ENCODE peak calls at places on chromosome 16, in ten cellular contexts. One of them, this sample, is unnamed.

GRCh38 chr16:29804455-29805231 is 1.7 kb upstream of the MAZ start:
- DNase-seq in A549: no peak
- DNase-seq in K562: peak; percentile 47
- DNase-seq in tibial nerve: peak; percentile 30
- DNase-seq in suprapubic skin: no peak
- DNase-seq in upper lobe of left lung: peak; percentile 81
- DNase-seq in HepG2: no peak
- DNase-seq in H1: no peak
- DNase-seq in sigmoid colon: peak; percentile 87
- DNase-seq in GM12878: no peak
- DNase-seq in this sample: peak; percentile 64

GRCh38 chr16:30444231-30445148 is 1.2 kb downstream of the SEPHS2 start:
- DNase-seq in A549: no peak
- DNase-seq in tibial nerve: no peak
- DNase-seq in H1: no peak
- DNase-seq in suprapubic skin: no peak
- DNase-seq in upper lobe of left lung: no peak
- DNase-seq in K562: peak; percentile 30
- DNase-seq in HepG2: no peak
- DNase-seq in sigmoid colon: no peak
- DNase-seq in GM12878: no peak
- DNase-seq in this sample: no peak

GRCh38 chr16:88427376-88427775 is 25.7 kb upstream of the ZFPM1 start:
- DNase-seq in A549: no peak
- DNase-seq in H1: no peak
- DNase-seq in upper lobe of left lung: no peak
- DNase-seq in HepG2: no peak
- DNase-seq in tibial nerve: no peak
- DNase-seq in suprapubic skin: no peak
- DNase-seq in K562: no peak
- DNase-seq in sigmoid colon: no peak
- DNase-seq in GM12878: no peak
- DNase-seq in this sample: no peak

GRCh38 chr16:24991349-24991748 is 23.8 kb downstream of the ARHGAP17 start:
- DNase-seq in suprapubic skin: no peak
- DNase-seq in tibial nerve: no peak
- DNase-seq in upper lobe of left lung: no peak
- DNase-seq in H1: no peak
- DNase-seq in GM12878: no peak
- DNase-seq in HepG2: peak; percentile 60
- DNase-seq in A549: no peak
- DNase-seq in sigmoid colon: no peak
- DNase-seq in K562: no peak
- DNase-seq in this sample: no peak

GRCh38 chr16:80105160-80105559 is 435.6 kb upstream of the DYNLRB2 start:
- DNase-seq in suprapubic skin: no peak
- DNase-seq in tibial nerve: no peak
- DNase-seq in H1: no peak
- DNase-seq in GM12878: no peak
- DNase-seq in K562: no peak
- DNase-seq in sigmoid colon: no peak
- DNase-seq in A549: no peak
- DNase-seq in upper lobe of left lung: no peak
- DNase-seq in HepG2: no peak
- DNase-seq in this sample: no peak

GRCh38 chr16:62036807-62037135 is 533 bp upstream of the CDH8 start:
- DNase-seq in K562: no peak
- DNase-seq in sigmoid colon: no peak
- DNase-seq in GM12878: no peak
- DNase-seq in HepG2: no peak
- DNase-seq in A549: no peak
- DNase-seq in H1: no peak
- DNase-seq in upper lobe of left lung: no peak
- DNase-seq in suprapubic skin: no peak
- DNase-seq in tibial nerve: no peak
- DNase-seq in this sample: no peak

GRCh38 chr16:9092282-9092962 is 978 bp downstream of the HAPSTR1 start:
- DNase-seq in suprapubic skin: peak; percentile 83
- DNase-seq in GM12878: no peak
- DNase-seq in A549: peak; percentile 18
- DNase-seq in HepG2: peak; percentile 41
- DNase-seq in upper lobe of left lung: no peak
- DNase-seq in K562: peak; percentile 66
- DNase-seq in tibial nerve: peak; percentile 24
- DNase-seq in H1: no peak
- DNase-seq in sigmoid colon: peak; percentile 73
- DNase-seq in this sample: peak; percentile 49

GRCh38 chr16:31009120-31009519 is 1.3 kb downstream of the STX1B start:
- DNase-seq in H1: no peak
- DNase-seq in upper lobe of left lung: no peak
- DNase-seq in sigmoid colon: no peak
- DNase-seq in tibial nerve: no peak
- DNase-seq in A549: no peak
- DNase-seq in HepG2: no peak
- DNase-seq in suprapubic skin: no peak
- DNase-seq in GM12878: no peak
- DNase-seq in K562: no peak
- DNase-seq in this sample: no peak

GRCh38 chr16:80045944-80046660 is 445.6 kb upstream of the MAF start:
- DNase-seq in suprapubic skin: no peak
- DNase-seq in H1: no peak
- DNase-seq in GM12878: no peak
- DNase-seq in tibial nerve: no peak
- DNase-seq in K562: no peak
- DNase-seq in A549: no peak
- DNase-seq in sigmoid colon: no peak
- DNase-seq in upper lobe of left lung: no peak
- DNase-seq in HepG2: no peak
- DNase-seq in this sample: no peak

GRCh38 chr16:28321700-28322411 is 29.5 kb downstream of the SBK1 start:
- DNase-seq in tibial nerve: no peak
- DNase-seq in K562: peak; percentile 58
- DNase-seq in suprapubic skin: no peak
- DNase-seq in GM12878: no peak
- DNase-seq in HepG2: peak; percentile 32
- DNase-seq in A549: peak; percentile 38
- DNase-seq in H1: no peak
- DNase-seq in upper lobe of left lung: no peak
- DNase-seq in sigmoid colon: no peak
- DNase-seq in this sample: no peak

GRCh38 chr16:50683689-50684374 is 2.7 kb upstream of the SNX20 start:
- DNase-seq in sigmoid colon: no peak
- DNase-seq in K562: no peak
- DNase-seq in H1: no peak
- DNase-seq in suprapubic skin: no peak
- DNase-seq in A549: no peak
- DNase-seq in GM12878: peak; percentile 87
- DNase-seq in upper lobe of left lung: peak; percentile 68
- DNase-seq in HepG2: no peak
- DNase-seq in tibial nerve: no peak
- DNase-seq in this sample: no peak

GRCh38 chr16:74521691-74522090 is 85.2 kb downstream of the GLG1 start:
- DNase-seq in upper lobe of left lung: no peak
- DNase-seq in K562: no peak
- DNase-seq in suprapubic skin: no peak
- DNase-seq in H1: no peak
- DNase-seq in HepG2: no peak
- DNase-seq in A549: no peak
- DNase-seq in tibial nerve: no peak
- DNase-seq in GM12878: no peak
- DNase-seq in sigmoid colon: no peak
- DNase-seq in this sample: no peak

DNA sequence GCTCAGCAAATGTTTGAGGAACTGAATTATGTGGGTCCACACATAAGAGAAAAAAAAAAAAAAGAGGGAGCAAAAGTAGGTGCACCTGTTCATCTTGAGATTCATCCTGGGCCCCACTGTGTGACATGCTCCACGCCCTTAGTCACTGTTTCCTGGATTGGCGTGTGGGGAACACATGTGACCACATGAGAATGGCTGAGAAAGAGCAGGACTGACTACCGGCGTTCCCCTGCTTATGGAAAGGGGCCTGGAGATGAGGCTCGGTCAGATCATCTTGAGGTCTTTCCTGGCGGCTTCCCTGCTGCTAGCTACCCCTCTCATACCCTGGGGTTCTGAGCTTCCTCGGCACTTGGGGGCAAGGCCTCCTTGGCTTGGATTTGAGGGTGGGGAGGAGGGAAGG is 3.9 kb downstream of the DEXI start:
- DNase-seq in H1: no peak
- DNase-seq in HepG2: no peak
- DNase-seq in K562: no peak
- DNase-seq in upper lobe of left lung: peak; percentile 53
- DNase-seq in GM12878: no peak
- DNase-seq in sigmoid colon: no peak
- DNase-seq in suprapubic skin: no peak
- DNase-seq in tibial nerve: no peak
- DNase-seq in A549: no peak
- DNase-seq in this sample: no peak
- TF ChIP-seq POLR2A in H1: no peak
- TF ChIP-seq POLR2A in HepG2: peak; percentile 15
- TF ChIP-seq POLR2A in K562: no peak
- TF ChIP-seq POLR2A in upper lobe of left lung: no peak
- TF ChIP-seq POLR2A in GM12878: peak; percentile 56
- TF ChIP-seq POLR2A in sigmoid colon: no peak
- TF ChIP-seq POLR2A in suprapubic skin: no peak
- TF ChIP-seq POLR2A in tibial nerve: no peak
- TF ChIP-seq POLR2A in A549: no peak
- TF ChIP-seq POLR2A in this sample: no peak

GRCh38 chr16:12485425-12485824 is 318.3 kb downstream of the CPPED1 start:
- DNase-seq in sigmoid colon: no peak
- DNase-seq in tibial nerve: no peak
- DNase-seq in K562: no peak
- DNase-seq in upper lobe of left lung: no peak
- DNase-seq in A549: no peak
- DNase-seq in H1: no peak
- DNase-seq in HepG2: no peak
- DNase-seq in GM12878: no peak
- DNase-seq in suprapubic skin: no peak
- DNase-seq in this sample: no peak

GRCh38 chr16:12486386-12486785 is 317.3 kb downstream of the CPPED1 start:
- DNase-seq in GM12878: no peak
- DNase-seq in suprapubic skin: no peak
- DNase-seq in HepG2: no peak
- DNase-seq in sigmoid colon: no peak
- DNase-seq in upper lobe of left lung: no peak
- DNase-seq in K562: no peak
- DNase-seq in H1: no peak
- DNase-seq in A549: no peak
- DNase-seq in tibial nerve: no peak
- DNase-seq in this sample: no peak

GRCh38 chr16:12484426-12484825 is 319.3 kb downstream of the CPPED1 start:
- DNase-seq in K562: no peak
- DNase-seq in HepG2: no peak
- DNase-seq in sigmoid colon: no peak
- DNase-seq in A549: no peak
- DNase-seq in tibial nerve: no peak
- DNase-seq in GM12878: no peak
- DNase-seq in upper lobe of left lung: no peak
- DNase-seq in suprapubic skin: no peak
- DNase-seq in H1: no peak
- DNase-seq in this sample: no peak

GRCh38 chr16:12482821-12483220 is 320.9 kb downstream of the CPPED1 start:
- DNase-seq in A549: no peak
- DNase-seq in H1: no peak
- DNase-seq in K562: no peak
- DNase-seq in sigmoid colon: no peak
- DNase-seq in tibial nerve: no peak
- DNase-seq in suprapubic skin: no peak
- DNase-seq in HepG2: no peak
- DNase-seq in GM12878: no peak
- DNase-seq in upper lobe of left lung: no peak
- DNase-seq in this sample: no peak

GRCh38 chr16:12484987-12485386 is 318.7 kb downstream of the CPPED1 start:
- DNase-seq in tibial nerve: no peak
- DNase-seq in A549: no peak
- DNase-seq in upper lobe of left lung: no peak
- DNase-seq in sigmoid colon: no peak
- DNase-seq in K562: no peak
- DNase-seq in H1: no peak
- DNase-seq in suprapubic skin: no peak
- DNase-seq in HepG2: no peak
- DNase-seq in GM12878: no peak
- DNase-seq in this sample: no peak
- TF ChIP-seq EP300 in tibial nerve: no peak
- TF ChIP-seq EP300 in A549: no peak
- TF ChIP-seq EP300 in upper lobe of left lung: no peak
- TF ChIP-seq EP300 in sigmoid colon: no peak
- TF ChIP-seq EP300 in K562: no peak
- TF ChIP-seq EP300 in H1: no peak
- TF ChIP-seq EP300 in suprapubic skin: no peak
- TF ChIP-seq EP300 in HepG2: no peak
- TF ChIP-seq EP300 in GM12878: no peak
- TF ChIP-seq EP300 in this sample: no peak

DNA sequence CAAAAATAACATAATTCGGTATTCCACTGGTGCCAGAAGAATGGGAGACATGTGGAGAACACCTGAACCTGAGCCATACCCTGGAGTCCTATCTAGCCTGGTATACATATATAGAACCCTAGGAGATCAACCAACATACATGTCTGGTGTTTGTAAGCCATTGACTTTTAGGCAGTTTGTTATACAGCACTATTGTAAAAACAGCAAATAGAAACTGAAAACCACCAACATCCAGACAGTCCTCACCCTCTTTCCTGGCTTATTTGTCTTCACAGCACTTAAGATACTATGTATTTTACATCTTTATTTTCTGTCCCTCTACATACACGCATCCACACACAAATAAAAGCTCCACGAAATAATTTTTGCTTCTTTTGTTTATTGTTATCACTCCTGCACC is 404.2 kb upstream of the PMFBP1 start:
- DNase-seq in sigmoid colon: no peak
- DNase-seq in A549: no peak
- DNase-seq in tibial nerve: no peak
- DNase-seq in upper lobe of left lung: no peak
- DNase-seq in K562: no peak
- DNase-seq in H1: no peak
- DNase-seq in GM12878: no peak
- DNase-seq in HepG2: no peak
- DNase-seq in suprapubic skin: no peak
- DNase-seq in this sample: no peak
- TF ChIP-seq POLR2A in sigmoid colon: no peak
- TF ChIP-seq POLR2A in A549: no peak
- TF ChIP-seq POLR2A in tibial nerve: no peak
- TF ChIP-seq POLR2A in upper lobe of left lung: no peak
- TF ChIP-seq POLR2A in K562: no peak
- TF ChIP-seq POLR2A in H1: no peak
- TF ChIP-seq POLR2A in GM12878: no peak
- TF ChIP-seq POLR2A in HepG2: no peak
- TF ChIP-seq POLR2A in suprapubic skin: no peak
- TF ChIP-seq POLR2A in this sample: no peak

DNA sequence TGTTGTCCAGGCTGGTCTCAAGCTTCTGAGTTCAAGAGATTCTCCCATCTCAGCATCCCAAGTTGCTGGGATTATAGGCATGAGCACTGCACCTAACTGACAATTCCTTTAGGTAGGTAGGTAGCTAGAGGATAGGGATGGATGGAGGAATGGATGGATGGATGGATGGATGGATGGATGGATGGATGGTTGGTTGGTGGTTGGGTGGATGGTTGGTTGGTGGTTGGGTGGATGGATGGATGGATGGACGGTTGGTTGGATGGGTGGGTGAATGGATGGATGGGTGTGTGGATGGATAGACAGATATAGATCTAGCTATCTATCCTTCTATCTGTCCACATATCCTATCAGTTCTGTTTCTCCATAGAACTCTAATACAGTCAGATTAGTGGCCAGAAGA is 19.3 kb upstream of the ADCY9 start:
- DNase-seq in sigmoid colon: no peak
- DNase-seq in GM12878: no peak
- DNase-seq in HepG2: no peak
- DNase-seq in A549: no peak
- DNase-seq in tibial nerve: no peak
- DNase-seq in upper lobe of left lung: no peak
- DNase-seq in H1: no peak
- DNase-seq in K562: no peak
- DNase-seq in suprapubic skin: no peak
- DNase-seq in this sample: no peak
- TF ChIP-seq EP300 in sigmoid colon: no peak
- TF ChIP-seq EP300 in GM12878: no peak
- TF ChIP-seq EP300 in HepG2: no peak
- TF ChIP-seq EP300 in A549: no peak
- TF ChIP-seq EP300 in tibial nerve: no peak
- TF ChIP-seq EP300 in upper lobe of left lung: no peak
- TF ChIP-seq EP300 in H1: no peak
- TF ChIP-seq EP300 in K562: no peak
- TF ChIP-seq EP300 in suprapubic skin: no peak
- TF ChIP-seq EP300 in this sample: no peak